ENCODE peak calls at places on chromosome 15, in ten cellular contexts. U, S, H, T, P, M, F, I, E and R are unnamed samples. For H3K4me1, the result is how much of the 10 kb centered on the place peaks cover.

GRCh38 chr15:65008989-65009388 is 19.3 kb upstream of the SPG21 start:
- DNase-seq in H (no peak), M (peak), F (no peak), U (no peak), E (no peak), I (no peak), S (no peak), T (no peak), P (no peak), R (no peak)

GRCh38 chr15:45234562-45235235 is 17.3 kb upstream of the SLC28A2 start:
- DNase-seq in P (no peak), T (no peak), M (no peak), H (no peak), U (no peak), F (no peak), S (no peak), E (no peak), I (no peak), R (no peak)

GRCh38 chr15:64928626-64929220 is 17.0 kb downstream of the ANKDD1A start:
- DNase-seq in T (no peak), M (no peak), E (no peak), S (no peak), U (no peak), I (no peak), F (no peak), P (no peak), H (no peak), R (no peak)

GRCh38 chr15:80570553-80570952 is 124.6 kb upstream of the ABHD17C start:
- DNase-seq in H (no peak), P (no peak), F (no peak), M (no peak), S (no peak), E (no peak), U (no peak), I (no peak), T (no peak), R (no peak)

GRCh38 chr15:60838206-60838605 is 359.3 kb upstream of the ICE2 start:
- DNase-seq in E (no peak), H (no peak), M (no peak), U (no peak), T (no peak), F (no peak), S (no peak), P (no peak), I (no peak), R (no peak)

GRCh38 chr15:74651251-74651741 is 35.7 kb downstream of the CLK3 start:
- DNase-seq in S (no peak), H (peak), P (no peak), E (peak), I (no peak), F (no peak), T (no peak), M (no peak), U (no peak), R (no peak)

GRCh38 chr15:42035362-42035761 is 14.5 kb upstream of the PLA2G4E start:
- DNase-seq in H (no peak), M (peak), I (peak), U (no peak), F (peak), E (no peak), P (peak), S (no peak), T (no peak), R (peak)

GRCh38 chr15:48395532-48396011 is 64.3 kb downstream of the DUT start:
- DNase-seq in U (peak), T (no peak), P (peak), I (no peak), S (peak), M (no peak), E (peak), H (no peak), F (peak), R (peak)

GRCh38 chr15:40893019-40893723 is 1.1 kb upstream of the VPS18 start:
- DNase-seq in U (no peak), E (no peak), T (no peak), P (no peak), S (no peak), H (no peak), I (no peak), M (no peak), F (no peak), R (no peak)

GRCh38 chr15:39747326-39747725 is 35.3 kb downstream of the FSIP1 start:
- DNase-seq in T (no peak), E (no peak), I (no peak), H (peak), F (no peak), U (no peak), S (no peak), M (no peak), P (peak), R (peak)

GRCh38 chr15:29920515-29920914 is 98.2 kb upstream of the TJP1 start:
- DNase-seq in I (no peak), U (no peak), S (no peak), P (peak), H (no peak), F (no peak), M (peak), T (no peak), E (peak), R (peak)

GRCh38 chr15:33086500-33087141 is 107.9 kb downstream of the FMN1 start:
- DNase-seq in I (peak), H (peak), U (no peak), S (no peak), E (no peak), T (peak), M (peak), F (no peak), P (peak), R (peak)

GRCh38 chr15:87528873-87529272 is 727.7 kb downstream of the NTRK3 start:
- DNase-seq in P (no peak), F (no peak), E (no peak), M (no peak), I (no peak), H (no peak), S (no peak), T (no peak), U (no peak), R (peak)

GRCh38 chr15:39092761-39093160 is 488.1 kb upstream of the THBS1 start:
- DNase-seq in S (no peak), P (no peak), F (no peak), H (no peak), M (no peak), U (no peak), I (no peak), E (no peak), T (no peak), R (no peak)

GRCh38 chr15:74924525-74924924 is 13.3 kb downstream of the COX5A start:
- DNase-seq in M (no peak), H (no peak), I (no peak), F (no peak), S (no peak), T (no peak), E (no peak), U (no peak), P (no peak), R (no peak)

GRCh38 chr15:43791993-43792760 is at the start of gene SERF2:
- DNase-seq in H (peak), T (peak), I (peak), U (peak), M (peak), E (peak), F (peak), P (peak), S (peak), R (peak)

GRCh38 chr15:65189102-65189740 is 4.1 kb upstream of the CLPX start:
- DNase-seq in I (no peak), E (no peak), S (no peak), U (no peak), H (peak), F (no peak), P (peak), M (peak), T (no peak), R (peak)

GRCh38 chr15:76905855-76906254 is 715 bp upstream of the SCAPER start:
- DNase-seq in P (no peak), T (no peak), S (no peak), E (peak), H (no peak), F (no peak), M (no peak), U (no peak), I (no peak), R (no peak)

GRCh38 chr15:95095250-95095649 is 863.9 kb downstream of the MCTP2 start:
- DNase-seq in I (no peak), F (no peak), E (no peak), P (no peak), T (no peak), H (no peak), M (no peak), U (no peak), S (no peak), R (no peak)

GRCh38 chr15:57647791-57648130 is 56.1 kb downstream of the MYZAP start:
- DNase-seq in U (no peak), M (peak), P (peak), F (no peak), E (peak), S (peak), T (no peak), I (no peak), H (peak), R (no peak)

GRCh38 chr15:87142096-87142495 is 1062.4 kb downstream of the AGBL1 start:
- DNase-seq in I (no peak), F (no peak), S (no peak), T (no peak), M (peak), U (no peak), E (no peak), P (no peak), H (no peak), R (no peak)

GRCh38 chr15:80691575-80691974 is 3.5 kb upstream of the ABHD17C start:
- DNase-seq in I (no peak), H (no peak), U (no peak), P (no peak), E (no peak), F (no peak), T (no peak), M (no peak), S (no peak), R (peak)

GRCh38 chr15:50556642-50557371 is 10.3 kb upstream of the USP50 start:
- DNase-seq in P (no peak), M (no peak), F (no peak), H (no peak), I (no peak), T (no peak), S (no peak), E (no peak), U (no peak), R (no peak)

GRCh38 chr15:60744826-60745225 is 265.9 kb upstream of the ICE2 start:
- DNase-seq in U (peak), E (peak), H (no peak), T (no peak), P (no peak), S (peak), M (no peak), I (no peak), F (no peak), R (no peak)

GRCh38 chr15:22979699-22980188 is 424 bp downstream of the CYFIP1 start:
- DNase-seq in H (peak), S (peak), P (peak), T (no peak), E (peak), M (peak), I (no peak), U (no peak), F (peak), R (peak)

GRCh38 chr15:49031764-49032270 is 14.4 kb downstream of the SECISBP2L start:
- DNase-seq in T (no peak), I (no peak), F (no peak), P (peak), M (no peak), E (no peak), U (no peak), H (no peak), S (no peak), R (no peak)

GRCh38 chr15:39040861-39041260 is 476.2 kb upstream of the RASGRP1 start:
- DNase-seq in I (no peak), S (no peak), E (peak), T (no peak), F (no peak), H (no peak), P (no peak), U (no peak), M (no peak), R (no peak)

GRCh38 chr15:83613716-83614115 is 40.2 kb upstream of the ADAMTSL3 start:
- DNase-seq in F (no peak), E (peak), T (no peak), U (no peak), P (no peak), H (no peak), S (no peak), M (no peak), I (no peak), R (peak)

GRCh38 chr15:64836023-64836536 is 5.6 kb upstream of the PLEKHO2 start:
- DNase-seq in S (no peak), T (no peak), E (no peak), U (no peak), H (no peak), P (no peak), I (no peak), F (no peak), M (no peak), R (no peak)

GRCh38 chr15:52523192-52523591 is 5.5 kb downstream of the MYO5A start:
- DNase-seq in T (no peak), M (no peak), S (no peak), U (no peak), I (no peak), F (no peak), P (peak), E (no peak), H (peak), R (peak)

GRCh38 chr15:25087137-25087536 is 132.3 kb downstream of the SNRPN start:
- DNase-seq in P (no peak), I (no peak), S (no peak), H (no peak), E (no peak), M (no peak), F (no peak), T (no peak), U (no peak), R (no peak)

GRCh38 chr15:57281357-57281756 is 94.9 kb upstream of the CGNL1 start:
- DNase-seq in M (peak), S (no peak), E (no peak), I (no peak), U (no peak), H (no peak), P (no peak), F (no peak), T (no peak), R (no peak)

GRCh38 chr15:63049747-63050439 is 7.3 kb downstream of the TPM1 start:
- DNase-seq in S (no peak), I (no peak), H (peak), F (no peak), P (no peak), U (no peak), M (no peak), E (no peak), T (no peak), R (no peak)

GRCh38 chr15:44695274-44695673 is 15.8 kb downstream of the PATL2 start:
- DNase-seq in E (no peak), T (no peak), S (no peak), P (no peak), I (no peak), U (no peak), F (no peak), M (no peak), H (no peak), R (no peak)

GRCh38 chr15:32649336-32649735 is 7.8 kb downstream of the SCG5 start:
- DNase-seq in S (no peak), U (no peak), F (no peak), H (no peak), M (peak), T (no peak), I (no peak), E (peak), P (peak), R (peak)

GRCh38 chr15:100712226-100712625 is 109.8 kb downstream of the ASB7 start:
- DNase-seq in U (peak), S (peak), I (no peak), T (no peak), P (peak), E (no peak), F (peak), M (no peak), H (no peak), R (no peak)

GRCh38 chr15:52427804-52428203 is 100.9 kb downstream of the MYO5A start:
- DNase-seq in I (no peak), S (peak), T (no peak), M (peak), P (peak), F (no peak), E (no peak), H (no peak), U (peak), R (peak)

DNA sequence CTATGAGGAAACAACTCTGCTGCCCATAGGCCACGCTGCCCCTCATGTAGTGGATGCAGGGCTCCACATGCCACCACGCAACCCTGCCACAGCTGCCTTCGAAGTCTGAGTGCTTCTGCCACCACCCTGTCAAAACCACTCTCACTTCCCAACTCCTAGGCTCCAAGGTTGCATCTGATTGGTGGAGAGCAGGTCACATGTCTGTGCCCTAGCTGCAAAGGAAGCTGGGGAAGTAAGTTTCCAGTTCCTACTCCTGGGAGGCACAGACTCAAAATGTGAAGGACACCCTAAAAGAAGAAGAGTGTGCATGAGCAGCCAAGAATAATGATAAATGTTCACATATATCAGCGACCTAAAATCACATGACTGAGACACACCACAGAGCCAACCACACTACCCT is 31.9 kb upstream of the TICRR start:
- DNase-seq in P (no peak), I (no peak), F (no peak), T (no peak), M (peak), H (no peak), U (no peak), E (no peak), S (no peak), R (no peak)
- H3K4me1 ChIP-seq in P (under half), I (under half), F (under half), T (under half), M (under half), H (under half), U (under half), E (under half), S (under half), R (under half)

GRCh38 chr15:67086650-67086941 is 21.2 kb downstream of the SMAD3 start:
- DNase-seq in H (no peak), E (no peak), I (no peak), M (no peak), U (no peak), F (no peak), T (no peak), P (no peak), S (no peak), R (no peak)

GRCh38 chr15:67085818-67086649 is 20.6 kb downstream of the SMAD3 start:
- DNase-seq in F (no peak), U (no peak), I (peak), M (peak), H (no peak), S (no peak), P (peak), T (no peak), E (no peak), R (no peak)

GRCh38 chr15:67085237-67085817 is 19.9 kb downstream of the SMAD3 start:
- DNase-seq in M (no peak), U (no peak), F (no peak), T (no peak), I (no peak), P (no peak), E (no peak), H (no peak), S (no peak), R (no peak)

GRCh38 chr15:67089218-67090193 is 24.1 kb downstream of the SMAD3 start:
- DNase-seq in U (no peak), P (peak), H (peak), T (no peak), E (no peak), M (no peak), F (no peak), S (peak), I (no peak), R (peak)

GRCh38 chr15:67087507-67088172 is 22.2 kb downstream of the SMAD3 start:
- DNase-seq in M (peak), S (no peak), T (no peak), E (no peak), H (no peak), I (no peak), F (no peak), U (no peak), P (no peak), R (no peak)
- H3K4me1 ChIP-seq in M (half or more), S (half or more), T (half or more), E (half or more), H (half or more), I (half or more), F (half or more), U (half or more), P (half or more), R (half or more)

DNA sequence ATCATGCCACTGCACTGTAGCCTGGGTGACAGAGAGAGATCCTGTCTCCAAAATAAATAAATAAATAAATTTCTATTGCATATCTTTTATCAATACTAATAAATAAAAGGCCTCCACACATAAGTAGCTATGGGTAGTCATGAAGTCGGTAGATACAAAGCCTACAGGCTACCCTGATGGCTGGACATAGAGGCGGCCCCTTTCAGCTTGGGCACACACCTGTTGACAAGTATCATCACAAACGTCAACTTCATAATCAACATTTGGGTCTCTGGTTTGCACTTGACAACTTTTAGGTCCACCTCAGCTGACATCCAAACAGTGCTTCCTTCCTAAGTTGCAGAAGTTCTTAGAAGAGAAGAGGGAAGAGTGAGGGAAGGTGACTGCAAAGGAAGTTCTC is 53.4 kb downstream of the ITGA11 start:
- DNase-seq in P (no peak), M (no peak), H (no peak), T (no peak), U (no peak), F (no peak), I (no peak), S (no peak), E (no peak), R (no peak)
- H3K4me1 ChIP-seq in P (under half), M (under half), H (under half), T (under half), U (under half), F (under half), I (under half), S (under half), E (under half), R (under half)

GRCh38 chr15:59283717-59284336 is 77.2 kb downstream of the LDHAL6B start:
- DNase-seq in M (peak), U (no peak), S (no peak), P (no peak), F (peak), H (no peak), E (no peak), I (no peak), T (no peak), R (peak)

GRCh38 chr15:59280855-59281254 is 74.2 kb downstream of the LDHAL6B start:
- DNase-seq in S (no peak), T (no peak), H (no peak), F (no peak), E (no peak), U (no peak), I (no peak), M (no peak), P (no peak), R (no peak)

GRCh38 chr15:59279023-59279422 is 72.4 kb downstream of the LDHAL6B start:
- DNase-seq in F (no peak), T (no peak), I (no peak), M (no peak), S (no peak), U (no peak), H (no peak), E (no peak), P (no peak), R (no peak)

GRCh38 chr15:59282515-59283337 is 76.1 kb downstream of the LDHAL6B start:
- DNase-seq in P (no peak), I (no peak), M (no peak), E (no peak), U (no peak), T (no peak), S (no peak), H (no peak), F (no peak), R (no peak)

DNA sequence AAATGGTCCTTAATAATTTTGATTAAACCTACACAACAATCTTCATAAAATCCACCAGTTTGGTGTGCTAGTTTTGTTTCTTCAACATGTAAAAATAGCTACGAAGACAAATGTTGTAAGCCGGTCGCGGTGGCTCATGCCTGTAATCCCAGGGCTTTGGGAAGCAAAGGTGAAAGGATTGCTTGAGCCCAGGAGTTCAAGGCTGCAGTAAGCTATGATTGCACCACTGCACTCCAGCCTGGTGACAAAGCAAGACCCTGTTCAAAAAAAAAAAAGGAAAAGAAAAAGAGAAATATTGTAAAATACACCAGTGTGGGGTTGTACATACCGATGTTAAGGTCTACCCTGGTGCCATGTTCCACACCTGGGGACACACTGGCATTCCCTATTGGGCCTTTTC is 75.1 kb downstream of the LDHAL6B start:
- DNase-seq in T (no peak), F (no peak), E (no peak), H (no peak), I (no peak), S (no peak), U (no peak), P (no peak), M (no peak), R (no peak)
- H3K4me1 ChIP-seq in T (under half), F (half or more), E (under half), H (under half), I (under half), S (under half), U (under half), P (under half), M (under half), R (half or more)

DNA sequence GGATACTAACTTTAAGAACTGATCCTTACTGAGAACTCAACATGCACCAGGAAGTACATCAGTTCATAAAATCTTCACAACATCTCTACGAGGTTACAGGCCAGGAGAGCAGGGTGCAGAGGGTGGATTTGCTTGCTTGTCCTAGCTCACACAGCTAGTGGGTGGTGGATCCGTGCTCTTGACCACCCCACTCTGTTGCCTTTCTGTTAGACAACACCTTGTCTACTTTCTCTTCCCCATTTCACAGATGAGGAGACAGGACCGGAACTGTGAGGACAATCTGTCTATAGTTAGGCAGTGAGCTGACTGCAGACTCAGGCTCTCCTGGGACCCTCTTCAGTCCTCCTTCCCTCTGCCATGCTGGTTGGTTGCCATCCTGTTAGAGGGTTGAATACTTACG is 221.7 kb upstream of the TLE3 start:
- DNase-seq in F (no peak), M (no peak), S (no peak), H (no peak), U (no peak), T (no peak), P (no peak), E (no peak), I (peak), R (no peak)
- H3K4me1 ChIP-seq in F (under half), M (under half), S (under half), H (under half), U (under half), T (under half), P (under half), E (under half), I (under half), R (under half)